ENCODE peak calls at places on chromosome 7, in six cellular contexts. O is activated T-helper 9 cell treated with anti-CD3 and anti-CD28 coated beads, Interleukin-2, amount 50 U/mL, for 16 hours; I is mucosa of gallbladder; G is AG04449; F is psoas muscle; C is T-cell. D is an unnamed sample.

GRCh38 chr7:107387077-107387476 is 82.8 kb upstream of the GPR22 start:
- DNase-seq in O (no peak), G (no peak), I (no peak), C (no peak), F (peak), D (no peak)

GRCh38 chr7:2843711-2844152 is 376 bp downstream of the GNA12 start:
- DNase-seq in O (peak), F (peak), I (peak), C (peak), G (no peak), D (peak)

GRCh38 chr7:130486963-130487324 is 4.9 kb upstream of the MEST start:
- DNase-seq in G (no peak), F (no peak), C (no peak), O (no peak), I (no peak), D (no peak)

GRCh38 chr7:123472751-123473150 is 61.6 kb downstream of the IQUB start:
- DNase-seq in C (no peak), G (no peak), F (no peak), O (no peak), I (no peak), D (no peak)

GRCh38 chr7:27546610-27547009 is 116.1 kb downstream of the HIBADH start:
- DNase-seq in G (no peak), F (no peak), I (no peak), C (no peak), O (no peak), D (no peak)

GRCh38 chr7:100588438-100588837 is 2.3 kb downstream of the FBXO24 start:
- DNase-seq in F (no peak), C (no peak), O (no peak), I (no peak), G (no peak), D (no peak)

GRCh38 chr7:44224216-44224950 is 23.6 kb downstream of the YKT6 start:
- DNase-seq in I (no peak), G (no peak), C (no peak), O (no peak), F (peak), D (no peak)

GRCh38 chr7:1458676-1459511 is at the start of gene MICALL2:
- DNase-seq in I (peak), O (peak), G (no peak), C (no peak), F (peak), D (peak)

GRCh38 chr7:3695602-3696001 is 394.6 kb downstream of the SDK1 start:
- DNase-seq in O (no peak), C (no peak), G (no peak), F (no peak), I (no peak), D (no peak)

GRCh38 chr7:12158334-12159060 is 52.6 kb upstream of the TMEM106B start:
- DNase-seq in O (no peak), F (no peak), I (no peak), C (no peak), G (no peak), D (no peak)

GRCh38 chr7:93558705-93559614 is 15.6 kb downstream of the CALCR start:
- DNase-seq in I (no peak), F (no peak), C (no peak), O (no peak), G (no peak), D (no peak)

GRCh38 chr7:45969940-45970339 is 48.9 kb upstream of the IGFBP3 start:
- DNase-seq in I (no peak), C (no peak), F (no peak), G (no peak), O (no peak), D (no peak)

GRCh38 chr7:22810843-22811242 is 11.8 kb downstream of the TOMM7 start:
- DNase-seq in C (no peak), G (no peak), O (no peak), I (no peak), F (no peak), D (no peak)

GRCh38 chr7:119320316-119320715 is 952.7 kb upstream of the KCND2 start:
- DNase-seq in I (no peak), C (no peak), O (no peak), G (no peak), F (no peak), D (no peak)